ENCODE peak calls at places on chromosomes 6 and 20, in eight cellular contexts. X is brain microvascular endothelial cell, K is cardiac muscle cell, F is esophagus muscularis mucosa, B is tibial artery, Z is psoas muscle, W is Peyer's patch, S is pancreas. T is an unnamed sample.

GRCh38 chr6:97068211-97068610 is 143.7 kb downstream of the KLHL32 start:
- DNase-seq in X (no peak), K (peak), F (no peak), B (no peak), Z (no peak), W (no peak), S (no peak), T (peak)

GRCh38 chr6:29845405-29846006 is 17.9 kb downstream of the HLA-G start:
- DNase-seq in X (no peak), K (no peak), F (no peak), B (no peak), Z (no peak), W (no peak), S (no peak), T (no peak)

GRCh38 chr20:22352019-22352418 is 232.4 kb downstream of the FOXA2 start:
- DNase-seq in X (no peak), K (no peak), F (peak), B (no peak), Z (no peak), W (no peak), S (no peak), T (no peak)

GRCh38 chr20:41278936-41279335 is 38.6 kb downstream of the ZHX3 start:
- DNase-seq in X (no peak), K (no peak), F (no peak), B (no peak), Z (no peak), W (no peak), S (no peak), T (peak)

GRCh38 chr6:95648636-95649035 is 71.3 kb downstream of the MANEA start:
- DNase-seq in X (no peak), K (no peak), F (no peak), B (no peak), Z (no peak), W (no peak), S (no peak), T (no peak)

GRCh38 chr6:165181951-165182414 is 127.4 kb downstream of the C6orf118 start:
- DNase-seq in X (peak), K (peak), F (no peak), B (no peak), Z (no peak), W (no peak), S (no peak), T (peak)

GRCh38 chr20:33169176-33169794 is 1.3 kb downstream of the BPIFA2 start:
- DNase-seq in X (peak), K (no peak), F (no peak), B (no peak), Z (no peak), W (no peak), S (no peak), T (peak)

GRCh38 chr6:106974337-106974998 is at the start of gene CD24:
- DNase-seq in X (no peak), K (no peak), F (no peak), B (no peak), Z (no peak), W (peak), S (peak), T (no peak)

GRCh38 chr20:62301111-62301668 is 1.6 kb upstream of the ADRM1 start:
- DNase-seq in X (no peak), K (no peak), F (no peak), B (no peak), Z (no peak), W (no peak), S (no peak), T (no peak)

GRCh38 chr6:89528865-89529264 is 95.9 kb downstream of the ANKRD6 start:
- DNase-seq in X (no peak), K (no peak), F (no peak), B (no peak), Z (no peak), W (no peak), S (no peak), T (no peak)

GRCh38 chr6:108453601-108454157 is 107.0 kb upstream of the FOXO3 start:
- DNase-seq in X (peak), K (peak), F (no peak), B (no peak), Z (no peak), W (no peak), S (no peak), T (peak)

GRCh38 chr6:1417718-1418117 is 28.3 kb downstream of the FOXF2 start:
- DNase-seq in X (no peak), K (no peak), F (no peak), B (no peak), Z (no peak), W (no peak), S (no peak), T (no peak)

GRCh38 chr6:127366281-127367022 is 23.0 kb upstream of the ECHDC1 start:
- DNase-seq in X (peak), K (peak), F (no peak), B (peak), Z (no peak), W (no peak), S (no peak), T (peak)

GRCh38 chr6:110544472-110544871 is 68.1 kb upstream of the SLC22A16 start:
- DNase-seq in X (no peak), K (no peak), F (no peak), B (no peak), Z (no peak), W (no peak), S (no peak), T (no peak)

GRCh38 chr6:134422426-134423231 is 104.7 kb upstream of the SGK1 start:
- DNase-seq in X (peak), K (peak), F (no peak), B (no peak), Z (no peak), W (no peak), S (no peak), T (peak)

GRCh38 chr6:43299338-43300293 is 1.6 kb downstream of the SLC22A7 start:
- DNase-seq in X (no peak), K (no peak), F (no peak), B (no peak), Z (no peak), W (no peak), S (no peak), T (no peak)

GRCh38 chr6:143158113-143158581 is 97.5 kb downstream of the AIG1 start:
- DNase-seq in X (peak), K (no peak), F (no peak), B (no peak), Z (no peak), W (no peak), S (no peak), T (peak)

GRCh38 chr6:149264629-149265028 is 52.9 kb upstream of the TAB2 start:
- DNase-seq in X (no peak), K (no peak), F (no peak), B (no peak), Z (no peak), W (no peak), S (no peak), T (no peak)

GRCh38 chr6:52551483-52552277 is 25.2 kb downstream of the TRAM2 start:
- DNase-seq in X (peak), K (peak), F (no peak), B (peak), Z (peak), W (no peak), S (peak), T (peak)

GRCh38 chr6:136987526-136987925 is 57.2 kb downstream of the IL20RA start:
- DNase-seq in X (no peak), K (no peak), F (peak), B (no peak), Z (no peak), W (no peak), S (no peak), T (no peak)

GRCh38 chr6:37171141-37171969 is 1.4 kb downstream of the PIM1 start:
- DNase-seq in X (peak), K (peak), F (no peak), B (peak), Z (peak), W (peak), S (peak), T (peak)

GRCh38 chr20:38209736-38210405 is 44.8 kb upstream of the TGM2 start:
- DNase-seq in X (no peak), K (no peak), F (no peak), B (peak), Z (no peak), W (no peak), S (no peak), T (peak)

GRCh38 chr20:32510601-32511357 is 74.4 kb downstream of the NOL4L start:
- DNase-seq in X (peak), K (no peak), F (no peak), B (no peak), Z (no peak), W (no peak), S (no peak), T (peak)

GRCh38 chr6:132512638-132513632 is at the start of gene STX7:
- DNase-seq in X (peak), K (peak), F (peak), B (peak), Z (peak), W (peak), S (peak), T (peak)

GRCh38 chr6:108435391-108435790 is 125.3 kb upstream of the FOXO3 start:
- DNase-seq in X (no peak), K (no peak), F (no peak), B (no peak), Z (no peak), W (no peak), S (no peak), T (no peak)

GRCh38 chr6:152151930-152152329 is 344.4 kb downstream of the ESR1 start:
- DNase-seq in X (no peak), K (no peak), F (no peak), B (no peak), Z (no peak), W (no peak), S (no peak), T (no peak)

GRCh38 chr6:1983850-1984249 is 261.6 kb downstream of the GMDS start:
- DNase-seq in X (no peak), K (no peak), F (no peak), B (no peak), Z (no peak), W (no peak), S (no peak), T (no peak)

GRCh38 chr6:152135755-152136448 is 328.4 kb downstream of the ESR1 start:
- DNase-seq in X (no peak), K (no peak), F (no peak), B (no peak), Z (no peak), W (no peak), S (no peak), T (no peak)

GRCh38 chr6:170029416-170030283 is 261.2 kb downstream of the DLL1 start:
- DNase-seq in X (no peak), K (no peak), F (no peak), B (peak), Z (no peak), W (peak), S (no peak), T (no peak)

GRCh38 chr6:169863149-169863525 is 111.7 kb downstream of the ERMARD start:
- DNase-seq in X (no peak), K (no peak), F (no peak), B (peak), Z (no peak), W (no peak), S (no peak), T (no peak)

GRCh38 chr6:125792172-125792571 is 1.4 kb downstream of the NCOA7 start:
- DNase-seq in X (no peak), K (peak), F (no peak), B (no peak), Z (no peak), W (no peak), S (no peak), T (no peak)

GRCh38 chr20:23174821-23175220 is 88.7 kb upstream of the CD93 start:
- DNase-seq in X (no peak), K (no peak), F (no peak), B (no peak), Z (no peak), W (no peak), S (no peak), T (no peak)

GRCh38 chr6:41551086-41551702 is 5.0 kb downstream of the FOXP4 start:
- DNase-seq in X (no peak), K (no peak), F (no peak), B (no peak), Z (no peak), W (no peak), S (no peak), T (no peak)

GRCh38 chr6:21811484-21811883 is 217.9 kb downstream of the SOX4 start:
- DNase-seq in X (no peak), K (no peak), F (no peak), B (no peak), Z (no peak), W (no peak), S (no peak), T (no peak)

GRCh38 chr6:161217631-161218030 is 56.2 kb downstream of the AGPAT4 start:
- DNase-seq in X (no peak), K (no peak), F (no peak), B (no peak), Z (no peak), W (no peak), S (no peak), T (no peak)

GRCh38 chr6:161218222-161218621 is 55.6 kb downstream of the AGPAT4 start:
- DNase-seq in X (no peak), K (no peak), F (no peak), B (no peak), Z (no peak), W (no peak), S (no peak), T (peak)

GRCh38 chr6:161215193-161215592 is 58.7 kb downstream of the AGPAT4 start:
- DNase-seq in X (peak), K (peak), F (no peak), B (no peak), Z (no peak), W (no peak), S (no peak), T (peak)

GRCh38 chr6:161215876-161216615 is 57.8 kb downstream of the AGPAT4 start:
- DNase-seq in X (peak), K (no peak), F (no peak), B (no peak), Z (no peak), W (no peak), S (no peak), T (peak)

DNA sequence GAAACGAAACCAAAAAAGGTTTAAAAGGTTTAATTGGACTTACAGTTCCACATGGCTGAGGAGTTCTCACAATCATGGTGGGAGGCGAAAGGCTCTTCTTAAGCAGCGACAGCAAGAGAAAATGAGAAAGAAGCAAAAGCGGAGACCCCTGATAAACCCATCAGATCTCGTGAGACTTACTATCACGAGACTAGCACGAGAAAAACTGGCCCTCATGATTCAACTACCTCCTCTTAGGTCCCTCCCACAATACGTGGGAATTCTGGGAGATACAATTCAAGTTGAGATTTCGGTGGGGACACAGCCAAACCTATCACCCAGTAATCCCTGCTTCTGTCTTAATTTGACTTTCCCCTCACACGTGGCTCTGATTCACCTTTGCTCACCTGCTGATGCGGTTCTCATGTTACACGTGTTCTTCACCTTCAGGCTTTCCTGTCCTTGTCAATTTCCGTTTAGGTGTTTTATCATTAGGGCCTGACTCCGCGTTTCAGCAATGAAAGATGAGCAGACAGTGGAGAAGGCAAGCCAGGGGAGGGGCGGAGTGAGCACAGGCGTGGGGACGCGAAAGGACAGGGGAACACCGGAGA is 57.1 kb downstream of the AGPAT4 start:
- DNase-seq in X (no peak), K (no peak), F (no peak), B (no peak), Z (no peak), W (no peak), S (no peak), T (no peak)
- H3K4me3 ChIP-seq in X (no peak), K (no peak), F (no peak), B (no peak), Z (no peak), W (no peak), S (no peak), T (no peak)

DNA sequence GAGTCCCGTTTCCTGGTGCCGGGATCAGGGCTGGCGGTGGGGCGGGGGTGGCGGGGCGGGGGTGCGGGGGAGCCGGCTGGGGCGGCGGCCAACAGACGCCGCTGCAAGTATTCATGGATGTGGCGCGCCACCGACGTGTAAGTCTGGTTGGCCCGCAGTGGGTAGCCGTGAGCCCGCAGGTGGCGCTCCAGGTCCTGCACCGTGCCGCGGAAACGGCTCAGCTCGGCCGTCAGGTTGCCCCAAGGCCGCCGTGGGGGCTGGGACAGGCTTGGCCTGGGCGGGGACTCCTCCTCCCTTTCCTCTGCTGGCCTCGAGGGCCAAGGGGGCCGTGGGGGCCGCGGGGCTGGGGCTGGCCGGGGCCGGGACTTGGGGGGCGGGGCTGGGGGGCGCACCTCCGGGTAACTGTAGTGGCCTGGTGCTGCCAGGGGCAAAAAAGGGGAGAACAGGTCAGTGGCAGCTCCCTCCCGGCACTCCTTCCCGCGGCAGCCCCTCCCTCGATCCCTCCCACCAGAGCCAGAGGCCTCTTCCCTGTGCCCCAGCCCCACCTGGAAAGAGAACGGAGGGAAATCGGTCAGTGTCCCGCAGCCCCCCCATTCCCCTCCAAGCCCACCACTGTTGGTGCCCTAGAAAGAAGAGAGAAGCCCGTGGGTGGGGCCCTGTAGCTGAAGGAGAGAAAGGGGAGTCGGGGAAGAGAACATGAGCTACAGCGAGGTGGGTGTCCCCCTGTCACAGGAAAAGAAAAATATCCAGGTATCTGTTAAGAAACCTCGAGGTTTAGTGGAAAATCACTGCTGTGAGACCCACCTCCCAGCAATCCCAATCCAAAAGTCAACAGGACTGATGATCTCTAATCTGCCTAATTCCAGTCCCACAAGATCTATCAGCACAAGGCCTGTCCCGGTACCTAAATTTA is 21.3 kb downstream of the TNXB start:
- DNase-seq in X (peak), K (peak), F (peak), B (peak), Z (peak), W (peak), S (peak), T (peak)
- TF ChIP-seq CTCF in X (peak), K (peak), F (peak), B (peak), Z (peak), W (peak), S (peak), T (peak)

GRCh38 chr6:33247977-33248642 is 23.6 kb downstream of the VPS52 start:
- DNase-seq in X (peak), K (peak), F (peak), B (peak), Z (peak), W (peak), S (peak), T (peak)
- H3K4me3 ChIP-seq in X (peak), K (peak), F (peak), B (peak), Z (peak), W (peak), S (peak), T (peak)

GRCh38 chr6:70289299-70289698 is 13.6 kb downstream of the COL9A1 start:
- DNase-seq in X (no peak), K (no peak), F (no peak), B (no peak), Z (no peak), W (no peak), S (no peak), T (peak)
- TF ChIP-seq CTCF in X (peak), K (no peak), F (no peak), B (no peak), Z (no peak), W (no peak), S (no peak), T (peak)

T was measured in choroid plexus epithelial cell.